ENCODE peak calls at places on chromosome 7, in five cellular contexts. Z is fibroblast of mammary gland, I is fibroblast of villous mesenchyme, C is sigmoid colon, S is left ventricle myocardium inferior. P is an unnamed sample.

GRCh38 chr7:80288175-80289122 is 153.8 kb downstream of the GNAI1 start:
- DNase-seq in I (no peak), C (no peak), Z (peak; percentile 68), S (no peak), P (peak; percentile 99)

GRCh38 chr7:73833251-73833919 is 2.6 kb downstream of the CLDN4 start:
- DNase-seq in C (no peak), Z (no peak), S (no peak), I (no peak), P (no peak)

GRCh38 chr7:32088336-32088975 is 18.2 kb upstream of the PDE1C start:
- DNase-seq in C (no peak), I (no peak), Z (no peak), S (no peak), P (no peak)

GRCh38 chr7:150311711-150312110 is 11.4 kb upstream of the LRRC61 start:
- DNase-seq in Z (no peak), C (no peak), I (no peak), S (no peak), P (peak; percentile 18)

GRCh38 chr7:116561697-116562483 is 37.1 kb downstream of the CAV1 start:
- DNase-seq in C (no peak), Z (peak; percentile 83), S (no peak), I (no peak), P (no peak)

GRCh38 chr7:95725170-95725569 is 47.2 kb upstream of the DYNC1I1 start:
- DNase-seq in I (no peak), S (no peak), C (no peak), Z (no peak), P (peak; percentile 17)

GRCh38 chr7:130667593-130668257 is 823 bp downstream of the COPG2 start:
- DNase-seq in C (no peak), Z (peak; percentile 7), I (peak; percentile 16), S (no peak), P (no peak)

GRCh38 chr7:129635300-129636029 is 23.9 kb downstream of the NRF1 start:
- DNase-seq in S (peak; percentile 29), Z (peak; percentile 79), C (peak; percentile 74), I (peak; percentile 87), P (peak; percentile 91)

GRCh38 chr7:129169171-129169643 is 19.2 kb upstream of the SMO start:
- DNase-seq in Z (peak; percentile 19), S (peak; percentile 58), I (no peak), C (peak; percentile 77), P (peak; percentile 33)

GRCh38 chr7:95056107-95056689 is 148.8 kb downstream of the PPP1R9A start:
- DNase-seq in Z (no peak), S (no peak), C (no peak), I (no peak), P (no peak)

GRCh38 chr7:1569833-1570632 is at the start of gene PSMG3:
- DNase-seq in S (peak; percentile 92), C (peak; percentile 96), Z (peak; percentile 83), I (peak; percentile 90), P (peak; percentile 93)

GRCh38 chr7:49166441-49166840 is 242.1 kb downstream of the CDC14C start:
- DNase-seq in S (no peak), Z (no peak), C (no peak), I (peak; percentile 1), P (peak; percentile 1)

GRCh38 chr7:143283344-143283743 is 1.4 kb upstream of the TMEM139 start:
- DNase-seq in C (no peak), S (no peak), I (no peak), Z (no peak), P (no peak)

GRCh38 chr7:15446280-15446679 is 115.5 kb downstream of the AGMO start:
- DNase-seq in C (no peak), I (no peak), Z (peak; percentile 23), S (no peak), P (no peak)

GRCh38 chr7:155467846-155468821 is 10.2 kb downstream of the EN2 start:
- DNase-seq in I (no peak), Z (no peak), C (no peak), S (no peak), P (no peak)

GRCh38 chr7:132996581-132997242 is 85.2 kb downstream of the CHCHD3 start:
- DNase-seq in I (no peak), Z (no peak), C (no peak), S (no peak), P (no peak)

GRCh38 chr7:129163875-129164544 is 19.5 kb downstream of the TSPAN33 start:
- DNase-seq in I (peak; percentile 75), C (no peak), S (no peak), Z (peak; percentile 73), P (peak; percentile 88)

GRCh38 chr7:31133497-31133896 is 81.4 kb downstream of the ADCYAP1R1 start:
- DNase-seq in Z (no peak), C (no peak), I (no peak), S (no peak), P (no peak)

GRCh38 chr7:74395745-74396311 is 57.9 kb upstream of the GTF2IRD1 start:
- DNase-seq in Z (no peak), I (no peak), S (no peak), C (peak; percentile 30), P (no peak)

GRCh38 chr7:22696672-22697071 is 30.3 kb upstream of the IL6 start:
- DNase-seq in Z (no peak), S (no peak), C (no peak), I (no peak), P (peak; percentile 60)

GRCh38 chr7:22695476-22696132 is 31.4 kb upstream of the IL6 start:
- DNase-seq in I (no peak), C (no peak), S (no peak), Z (no peak), P (no peak)

GRCh38 chr7:22697897-22698645 is 28.9 kb upstream of the IL6 start:
- DNase-seq in C (no peak), S (no peak), Z (no peak), I (no peak), P (no peak)

GRCh38 chr7:22697322-22697859 is 29.6 kb upstream of the IL6 start:
- DNase-seq in I (no peak), C (no peak), Z (no peak), S (no peak), P (no peak)

DNA sequence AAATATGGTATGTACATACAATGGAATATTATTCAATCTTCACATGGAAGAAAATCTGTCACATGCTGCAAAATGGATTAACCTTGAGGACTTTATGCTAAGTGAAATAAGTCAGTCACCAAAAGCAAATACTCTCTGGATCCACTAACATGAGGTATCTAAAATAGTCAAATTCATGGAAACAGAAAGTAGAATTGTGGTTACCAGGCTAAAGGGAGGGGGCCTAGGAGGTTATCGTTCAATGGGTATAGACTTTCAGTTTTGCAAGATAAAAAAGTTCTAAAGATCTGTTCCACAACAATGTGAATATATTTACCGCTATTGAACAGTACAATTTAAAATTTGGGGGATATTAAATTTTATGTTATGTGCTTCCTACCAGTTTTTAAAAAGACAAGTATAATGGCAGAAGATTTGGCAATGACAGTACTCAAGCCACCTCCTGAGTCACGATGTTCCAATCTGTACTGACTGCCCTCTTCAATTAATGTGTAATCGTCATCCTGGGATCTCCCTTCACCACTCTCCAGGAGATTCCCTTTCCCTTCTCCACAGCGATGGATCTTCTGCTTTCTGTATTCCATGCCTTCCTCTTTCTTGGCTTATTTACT is 32.3 kb upstream of the IL6 start:
- DNase-seq in C (no peak), Z (peak; percentile 45), I (no peak), S (no peak), P (no peak)
- TF ChIP-seq CTCF in C (no peak), Z (no peak), I (no peak), S (no peak), P (no peak)

GRCh38 chr7:151379534-151380198 is 30.2 kb downstream of the WDR86 start:
- DNase-seq in Z (no peak), I (no peak), C (no peak), S (no peak), P (no peak)

GRCh38 chr7:151380199-151381082 is 29.4 kb downstream of the WDR86 start:
- DNase-seq in I (no peak), S (no peak), C (no peak), Z (no peak), P (no peak)

GRCh38 chr7:151381333-151382078 is 28.3 kb downstream of the WDR86 start:
- DNase-seq in C (no peak), I (no peak), S (no peak), Z (no peak), P (no peak)

GRCh38 chr7:151382079-151382885 is 27.6 kb downstream of the WDR86 start:
- DNase-seq in Z (no peak), S (peak; percentile 14), I (no peak), C (no peak), P (no peak)

GRCh38 chr7:151381083-151381332 is 28.8 kb downstream of the WDR86 start:
- DNase-seq in C (no peak), S (no peak), I (no peak), Z (no peak), P (no peak)
- H3K4me3 ChIP-seq in C (no peak overlapping the region), S (peak overlapping the region; percentile 61), I (no peak overlapping the region), Z (no peak overlapping the region), P (no peak overlapping the region)

GRCh38 chr7:109402107-109402506 is 832.4 kb downstream of the DNAJB9 start:
- DNase-seq in Z (no peak), C (no peak), S (no peak), I (no peak), P (no peak)
- TF ChIP-seq CTCF in Z (no peak), C (no peak), S (no peak), I (no peak), P (no peak)

GRCh38 chr7:44326261-44327125 is 1.1 kb upstream of the CAMK2B start:
- DNase-seq in I (no peak), C (no peak), S (no peak), Z (no peak), P (no peak)
- H3K4me3 ChIP-seq in I (no peak overlapping the region), C (no peak overlapping the region), S (peak overlapping the region; percentile 68), Z (no peak overlapping the region), P (no peak overlapping the region)

DNA sequence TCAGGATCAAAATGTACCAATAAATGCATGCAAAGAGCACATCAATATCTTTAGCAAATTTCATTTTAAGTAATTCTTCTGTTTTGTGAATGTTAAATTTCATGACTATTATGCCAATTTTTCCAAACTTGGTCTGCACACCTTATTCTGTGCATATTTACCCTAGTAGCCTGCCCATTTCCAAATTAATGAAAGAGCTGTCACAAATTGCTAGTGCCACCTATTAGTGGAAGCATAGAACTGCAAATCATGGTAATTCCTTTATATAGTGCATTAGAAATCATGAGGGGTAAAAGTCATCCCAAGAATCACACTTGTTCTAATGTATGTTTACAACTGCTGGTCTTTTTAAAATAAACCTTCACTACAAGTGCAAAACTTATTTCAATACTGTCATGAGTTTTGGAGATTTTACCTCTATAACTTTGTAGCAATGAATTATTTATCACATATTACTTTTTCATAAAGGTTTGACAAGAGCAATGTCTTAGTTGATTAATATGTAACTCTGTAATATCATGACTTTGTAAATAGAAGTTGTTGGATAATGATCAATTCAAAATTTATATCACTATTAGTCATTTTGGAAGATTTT is 5.7 kb downstream of the SEMA3A start:
- DNase-seq in S (no peak), I (peak; percentile 41), Z (no peak), C (no peak), P (peak; percentile 64)
- TF ChIP-seq CTCF in S (peak; percentile 59), I (peak; percentile 50), Z (peak; percentile 46), C (no peak), P (peak; percentile 64)

GRCh38 chr7:106112118-106112971 is at the start of gene SYPL1:
- DNase-seq in C (peak; percentile 98), S (peak; percentile 96), Z (peak; percentile 82), I (peak; percentile 93), P (peak; percentile 95)
- H3K4me3 ChIP-seq in C (peak within 1 kb of the TSS; percentile 62), S (peak within 1 kb of the TSS; percentile 71), Z (peak within 1 kb of the TSS; percentile 79), I (peak within 1 kb of the TSS; percentile 68), P (peak within 1 kb of the TSS; percentile 80)

DNA sequence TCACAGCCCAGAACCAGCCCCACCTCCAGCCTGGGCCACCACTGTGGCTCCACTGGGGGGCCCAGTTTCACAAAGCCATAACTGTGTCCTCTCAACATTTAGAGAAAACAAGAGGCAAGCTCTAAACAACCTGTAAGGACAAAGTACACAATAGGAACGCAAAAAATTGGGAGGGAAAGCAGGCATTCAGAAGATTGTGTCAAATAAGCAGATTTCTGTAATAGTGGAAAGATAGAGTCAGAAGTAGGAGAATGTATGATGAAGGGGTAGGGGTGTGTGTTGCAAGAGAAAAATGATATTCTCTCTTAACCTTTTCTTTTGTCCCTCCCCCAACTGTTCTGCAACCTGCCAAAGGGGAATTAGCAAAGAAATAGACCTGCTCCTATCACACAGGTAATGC is 449.9 kb upstream of the NPVF start:
- DNase-seq in I (no peak), C (no peak), S (no peak), Z (no peak), P (no peak)
- TF ChIP-seq CTCF in I (no peak), C (no peak), S (no peak), Z (no peak), P (no peak)